ENCODE peak calls at places on chromosomes 16 and 17, in ten cellular contexts. A, M, H, P, S, K, V, I, X and Q are unnamed samples.

GRCh38 chr17:65638221-65638940 is 76.9 kb upstream of the AXIN2 start:
- DNase-seq in I (no peak), K (no peak), S (no peak), H (no peak), P (no peak), M (peak; percentile 9), V (no peak), A (no peak), X (no peak), Q (no peak)

GRCh38 chr17:55580596-55581133 is 69.4 kb upstream of the SMIM36 start:
- DNase-seq in I (no peak), S (no peak), H (no peak), K (no peak), P (no peak), M (no peak), V (no peak), X (no peak), A (no peak), Q (no peak)

GRCh38 chr17:77371117-77371887 is 230.5 kb downstream of the SEC14L1 start:
- DNase-seq in P (peak; percentile 37), M (peak; percentile 85), K (no peak), X (no peak), V (no peak), A (no peak), S (no peak), H (peak; percentile 6), I (no peak), Q (no peak)

GRCh38 chr17:82892869-82893565 is 53.2 kb upstream of the ZNF750 start:
- DNase-seq in A (no peak), V (no peak), M (no peak), P (no peak), K (peak; percentile 79), X (no peak), H (no peak), I (peak; percentile 36), S (no peak), Q (no peak)

GRCh38 chr17:8665681-8666080 is 35.2 kb upstream of the MYH10 start:
- DNase-seq in P (no peak), V (no peak), X (no peak), K (no peak), H (no peak), M (no peak), A (no peak), S (no peak), I (no peak), Q (no peak)

GRCh38 chr17:30224419-30224960 is 11.0 kb downstream of the SLC6A4 start:
- DNase-seq in A (no peak), M (no peak), P (no peak), X (no peak), H (no peak), V (no peak), S (no peak), I (no peak), K (no peak), Q (no peak)

GRCh38 chr17:36148559-36149295 is 27.7 kb downstream of the TBC1D3B start:
- DNase-seq in X (peak; percentile 42), K (peak; percentile 58), M (peak; percentile 73), P (peak; percentile 80), I (peak; percentile 20), S (peak; percentile 35), V (peak; percentile 71), A (peak; percentile 6), H (peak; percentile 84), Q (no peak)

GRCh38 chr17:78401246-78401645 is 22.8 kb downstream of the PGS1 start:
- DNase-seq in A (no peak), S (no peak), K (no peak), X (no peak), P (no peak), I (no peak), H (no peak), V (no peak), M (peak; percentile 53), Q (no peak)

GRCh38 chr17:49616546-49617205 is 41.0 kb downstream of the NXPH3 start:
- DNase-seq in K (no peak), I (no peak), P (no peak), X (no peak), A (no peak), V (no peak), H (no peak), S (no peak), M (no peak), Q (no peak)

GRCh38 chr16:81265658-81266451 is 27.4 kb downstream of the BCO1 start:
- DNase-seq in V (no peak), M (no peak), A (no peak), I (no peak), X (no peak), K (no peak), P (no peak), S (no peak), H (no peak), Q (no peak)

GRCh38 chr17:45382226-45382625 is 50.4 kb downstream of the ARHGAP27 start:
- DNase-seq in A (no peak), K (no peak), I (no peak), X (no peak), M (no peak), S (no peak), H (peak; percentile 51), P (no peak), V (no peak), Q (no peak)

GRCh38 chr17:47726796-47727703 is 6.0 kb upstream of the TBX21 start:
- DNase-seq in S (no peak), I (no peak), K (no peak), H (no peak), X (no peak), M (no peak), V (no peak), P (no peak), A (no peak), Q (no peak)

GRCh38 chr16:30104492-30104891 is 8.5 kb upstream of the YPEL3 start:
- DNase-seq in H (no peak), M (no peak), P (no peak), I (no peak), K (no peak), X (no peak), V (no peak), S (no peak), A (no peak), Q (no peak)

GRCh38 chr16:22053921-22054341 is 38.4 kb upstream of the VWA3A start:
- DNase-seq in H (peak; percentile 51), S (no peak), A (no peak), M (no peak), V (no peak), I (no peak), X (no peak), K (no peak), P (no peak), Q (no peak)

GRCh38 chr17:76700627-76701470 is 9.9 kb downstream of the MXRA7 start:
- DNase-seq in V (no peak), K (no peak), M (peak; percentile 92), A (no peak), I (no peak), X (no peak), P (peak; percentile 86), H (no peak), S (peak; percentile 8), Q (peak; percentile 21)

GRCh38 chr16:70694088-70694487 is 8.2 kb upstream of the MTSS2 start:
- DNase-seq in H (no peak), I (no peak), V (no peak), K (no peak), A (no peak), X (no peak), S (no peak), M (peak; percentile 94), P (peak; percentile 91), Q (no peak)

GRCh38 chr17:50147841-50148225 is 2.6 kb downstream of the PPP1R9B start:
- DNase-seq in P (peak; percentile 77), H (no peak), S (no peak), X (no peak), K (no peak), A (no peak), V (no peak), M (peak; percentile 82), I (no peak), Q (no peak)

GRCh38 chr16:19377864-19378263 is 39.8 kb upstream of the TMC5 start:
- DNase-seq in A (no peak), X (no peak), K (no peak), P (no peak), S (no peak), I (no peak), V (no peak), M (no peak), H (no peak), Q (no peak)

GRCh38 chr16:12995721-12996372 is 94.4 kb downstream of the SHISA9 start:
- DNase-seq in V (no peak), H (no peak), I (no peak), P (no peak), X (no peak), K (no peak), M (no peak), A (no peak), S (no peak), Q (no peak)

GRCh38 chr17:39626171-39626670 is 531 bp upstream of the PPP1R1B start:
- DNase-seq in S (no peak), M (no peak), K (no peak), H (no peak), A (no peak), V (no peak), P (no peak), X (no peak), I (no peak), Q (no peak)

GRCh38 chr17:58176200-58176599 is 9.4 kb downstream of the OR4D2 start:
- DNase-seq in P (peak; percentile 26), X (no peak), A (no peak), V (no peak), H (peak; percentile 27), K (no peak), M (no peak), I (no peak), S (no peak), Q (no peak)

GRCh38 chr16:1102333-1102700 is 6.3 kb upstream of the C1QTNF8 start:
- DNase-seq in X (no peak), H (no peak), M (no peak), P (peak; percentile 73), A (no peak), K (no peak), S (no peak), I (no peak), V (no peak), Q (no peak)